ENCODE peak calls at places on chromosomes 1 and 21, in six cellular contexts. D is GM23338, N is endothelial cell of umbilical vein, W is AG04449, P is AG04450, X is HepG2. R is an unnamed sample.

GRCh38 chr1:167057297-167057688 is 32.9 kb downstream of the GPA33 start:
- DNase-seq in D (peak), N (no peak), W (no peak), P (no peak), X (peak), R (peak)

GRCh38 chr1:83901547-83902155 is 97.3 kb downstream of the TTLL7 start:
- DNase-seq in D (no peak), N (no peak), W (peak), P (peak), X (peak), R (no peak)

GRCh38 chr1:57966340-57966739 is 542.5 kb upstream of the DAB1 start:
- DNase-seq in D (peak), N (no peak), W (no peak), P (no peak), X (no peak), R (no peak)

GRCh38 chr1:58515794-58516401 is 30.6 kb downstream of the OMA1 start:
- DNase-seq in D (peak), N (peak), W (peak), P (peak), X (peak), R (peak)

GRCh38 chr1:245888809-245889208 is 618.3 kb downstream of the SMYD3 start:
- DNase-seq in D (peak), N (peak), W (no peak), P (no peak), X (peak), R (peak)

GRCh38 chr1:108829498-108829916 is 27.4 kb downstream of the AKNAD1 start:
- DNase-seq in D (no peak), N (peak), W (no peak), P (no peak), X (peak), R (no peak)

GRCh38 chr1:89836997-89837909 is 16.4 kb downstream of the LRRC8D start:
- DNase-seq in D (peak), N (no peak), W (no peak), P (no peak), X (peak), R (no peak)

GRCh38 chr1:65995928-65996327 is 203.2 kb downstream of the PDE4B start:
- DNase-seq in D (no peak), N (no peak), W (no peak), P (no peak), X (no peak), R (no peak)

GRCh38 chr1:166730299-166730888 is 108.9 kb upstream of the POGK start:
- DNase-seq in D (peak), N (no peak), W (no peak), P (no peak), X (no peak), R (no peak)

GRCh38 chr1:93692451-93692861 is 10.8 kb upstream of the BCAR3 start:
- DNase-seq in D (no peak), N (no peak), W (no peak), P (no peak), X (no peak), R (no peak)

GRCh38 chr1:174262747-174263241 is 103.5 kb downstream of the RABGAP1L start:
- DNase-seq in D (peak), N (peak), W (no peak), P (peak), X (peak), R (peak)

GRCh38 chr1:89855413-89856123 is 34.7 kb downstream of the LRRC8D start:
- DNase-seq in D (no peak), N (peak), W (no peak), P (no peak), X (no peak), R (no peak)

GRCh38 chr1:101175886-101176285 is 60.9 kb upstream of the S1PR1 start:
- DNase-seq in D (no peak), N (peak), W (no peak), P (no peak), X (no peak), R (no peak)

GRCh38 chr1:176220100-176220689 is 13.1 kb upstream of the COP1 start:
- DNase-seq in D (no peak), N (no peak), W (no peak), P (no peak), X (no peak), R (no peak)

GRCh38 chr1:165696625-165697100 is 1.7 kb downstream of the ALDH9A1 start:
- DNase-seq in D (no peak), N (peak), W (peak), P (peak), X (no peak), R (no peak)

GRCh38 chr1:184866991-184867788 is 107.1 kb downstream of the NIBAN1 start:
- DNase-seq in D (no peak), N (no peak), W (peak), P (peak), X (no peak), R (peak)

GRCh38 chr21:34235514-34235913 is 128.3 kb upstream of the KCNE2 start:
- DNase-seq in D (no peak), N (no peak), W (no peak), P (no peak), X (no peak), R (no peak)

GRCh38 chr21:31220567-31220966 is 123.5 kb downstream of the TIAM1 start:
- DNase-seq in D (no peak), N (no peak), W (no peak), P (no peak), X (peak), R (no peak)

GRCh38 chr21:42850866-42851391 is 28.4 kb downstream of the WDR4 start:
- DNase-seq in D (peak), N (no peak), W (no peak), P (no peak), X (no peak), R (peak)

GRCh38 chr1:27503961-27504587 is 14.1 kb upstream of the WASF2 start:
- DNase-seq in D (no peak), N (peak), W (no peak), P (no peak), X (no peak), R (no peak)

GRCh38 chr1:159921700-159922498 is 3.4 kb downstream of the TAGLN2 start:
- DNase-seq in D (no peak), N (peak), W (no peak), P (no peak), X (no peak), R (peak)

DNA sequence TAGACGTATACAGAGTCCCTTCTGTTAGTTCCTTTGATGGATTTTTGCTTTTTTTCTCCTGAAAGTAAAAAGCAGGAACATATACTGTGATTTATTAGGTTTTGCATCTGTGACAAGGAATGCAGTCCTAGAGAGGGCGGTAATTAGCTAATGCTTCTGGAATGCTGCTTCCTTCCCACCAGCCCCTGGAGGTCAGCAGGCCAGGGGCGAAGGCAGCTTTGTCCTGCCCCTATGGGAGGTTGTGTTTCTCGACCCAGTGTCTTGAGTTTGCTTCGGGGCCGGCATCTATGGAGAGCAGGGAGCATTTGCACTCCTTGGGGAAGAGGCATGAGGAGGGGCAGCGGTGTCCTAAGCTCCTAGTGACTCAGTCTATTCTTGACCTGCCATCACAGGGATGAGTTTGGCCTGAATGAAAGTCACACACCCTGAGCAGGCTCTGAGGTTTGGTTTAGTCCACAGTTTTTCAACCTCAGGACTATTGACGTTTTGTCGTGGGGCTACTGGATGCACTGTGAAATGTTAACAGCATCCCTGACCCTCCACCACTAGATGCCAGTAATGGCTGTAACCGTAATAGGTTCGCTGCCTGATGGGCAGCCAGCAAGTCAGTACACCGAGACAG is 85.0 kb upstream of the KCNJ15 start:
- DNase-seq in D (peak), N (peak), W (no peak), P (peak), X (no peak), R (no peak)
- TF ChIP-seq CTCF in D (peak), N (peak), W (no peak), P (peak), X (no peak), R (no peak)

DNA sequence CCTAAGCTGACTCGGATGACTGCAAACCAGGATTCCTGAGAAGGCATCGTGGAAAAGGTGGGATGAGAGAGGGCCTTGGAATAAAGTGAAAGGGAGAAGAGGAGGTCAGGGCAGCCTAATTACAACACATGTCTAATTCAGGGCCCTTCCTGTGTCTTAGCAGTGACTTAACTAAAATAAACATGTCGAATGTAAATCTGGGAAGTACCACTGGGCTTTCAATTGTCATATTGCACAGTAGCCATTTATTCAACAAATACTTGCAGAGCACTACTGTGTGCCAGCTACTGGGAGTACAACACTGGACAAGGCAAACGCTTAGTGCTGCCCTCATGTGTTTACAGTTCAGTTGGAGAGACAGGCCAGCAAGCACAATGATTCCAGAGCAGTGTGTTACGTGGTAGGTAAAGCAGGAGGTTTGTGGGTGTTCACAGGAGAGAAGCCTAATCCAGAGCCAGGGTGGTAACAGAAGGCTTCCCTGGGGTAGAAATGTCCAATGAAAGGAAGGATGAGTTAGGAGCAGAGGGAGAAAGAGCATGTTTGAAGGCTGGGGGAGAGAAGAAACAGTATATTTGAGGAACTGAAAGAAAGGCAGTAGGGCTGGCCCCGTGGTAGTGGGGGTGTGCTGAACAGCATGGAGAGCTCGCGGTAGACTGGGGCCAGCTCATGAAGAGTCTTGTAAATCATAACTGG is 38.0 kb upstream of the RASAL2 start:
- DNase-seq in D (no peak), N (no peak), W (no peak), P (no peak), X (peak), R (no peak)
- TF ChIP-seq CTCF in D (peak), N (no peak), W (no peak), P (no peak), X (peak), R (no peak)

GRCh38 chr1:85494957-85495266 is 30.0 kb upstream of the DDAH1 start:
- DNase-seq in D (peak), N (no peak), W (no peak), P (no peak), X (peak), R (no peak)
- TF ChIP-seq CTCF in D (peak), N (no peak), W (peak), P (peak), X (peak), R (no peak)

GRCh38 chr1:148389027-148389339 is 94.1 kb downstream of the PPIAL4G start:
- DNase-seq in D (no peak), N (no peak), W (no peak), P (no peak), X (no peak), R (no peak)

GRCh38 chr1:148385371-148386030 is 97.6 kb downstream of the PPIAL4G start:
- DNase-seq in D (no peak), N (no peak), W (no peak), P (no peak), X (no peak), R (no peak)

GRCh38 chr1:148386617-148387016 is 96.5 kb downstream of the PPIAL4G start:
- DNase-seq in D (no peak), N (no peak), W (no peak), P (no peak), X (no peak), R (no peak)

GRCh38 chr1:148383966-148384365 is 99.1 kb downstream of the PPIAL4G start:
- DNase-seq in D (peak), N (no peak), W (no peak), P (no peak), X (no peak), R (no peak)

DNA sequence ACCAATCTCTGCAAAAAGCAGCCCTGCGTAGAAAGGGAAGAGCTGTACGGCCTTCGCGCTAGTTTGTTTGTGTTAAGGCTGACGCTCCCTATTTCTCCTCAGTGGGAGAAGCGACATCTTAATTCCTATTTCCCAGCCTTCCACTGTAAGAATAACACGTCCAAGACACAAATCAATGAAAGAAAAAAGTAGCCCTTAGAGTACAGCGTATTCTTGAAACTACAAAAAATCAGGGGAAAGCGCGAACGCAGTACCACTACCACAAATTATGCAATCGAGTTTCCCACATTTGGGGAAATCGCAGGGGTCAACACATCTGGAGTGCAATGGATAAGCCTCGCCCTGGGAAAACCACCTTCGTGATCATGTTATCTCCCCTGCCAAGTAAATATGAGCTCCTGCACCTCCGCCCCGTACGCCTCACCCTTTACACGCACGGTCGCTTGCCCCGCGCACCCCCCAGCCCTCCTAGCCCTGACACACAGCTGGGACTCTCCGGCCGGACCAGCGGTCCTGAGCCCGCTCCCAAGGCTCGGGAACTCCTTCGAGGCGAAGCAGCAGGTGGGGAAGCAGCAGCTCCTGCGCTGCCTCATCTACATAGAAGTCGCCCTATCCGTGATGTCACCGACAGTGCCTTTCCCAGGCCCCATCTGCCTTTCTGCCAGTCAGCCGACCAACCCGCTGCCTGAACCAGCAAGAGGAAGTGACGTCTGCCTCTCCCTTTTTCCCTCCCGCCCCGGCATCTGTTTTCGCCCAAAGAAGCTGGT is 94.7 kb downstream of the PPIAL4G start:
- DNase-seq in D (peak), N (peak), W (peak), P (peak), X (peak), R (peak)
- TF ChIP-seq CTCF in D (no peak), N (no peak), W (no peak), P (no peak), X (no peak), R (no peak)

GRCh38 chr1:156874572-156874971 is 13.9 kb downstream of the NTRK1 start:
- DNase-seq in D (no peak), N (no peak), W (no peak), P (no peak), X (no peak), R (no peak)

GRCh38 chr1:156874142-156874541 is 13.5 kb downstream of the NTRK1 start:
- DNase-seq in D (no peak), N (no peak), W (no peak), P (no peak), X (no peak), R (no peak)

GRCh38 chr1:156877433-156877832 is 16.1 kb upstream of the PEAR1 start:
- DNase-seq in D (no peak), N (no peak), W (no peak), P (no peak), X (no peak), R (no peak)

GRCh38 chr1:156875067-156875615 is 14.5 kb downstream of the NTRK1 start:
- DNase-seq in D (no peak), N (no peak), W (no peak), P (no peak), X (no peak), R (no peak)

GRCh38 chr1:156876281-156876680 is 15.6 kb downstream of the NTRK1 start:
- DNase-seq in D (peak), N (no peak), W (no peak), P (no peak), X (no peak), R (no peak)
- TF ChIP-seq CTCF in D (peak), N (no peak), W (peak), P (peak), X (no peak), R (no peak)

DNA sequence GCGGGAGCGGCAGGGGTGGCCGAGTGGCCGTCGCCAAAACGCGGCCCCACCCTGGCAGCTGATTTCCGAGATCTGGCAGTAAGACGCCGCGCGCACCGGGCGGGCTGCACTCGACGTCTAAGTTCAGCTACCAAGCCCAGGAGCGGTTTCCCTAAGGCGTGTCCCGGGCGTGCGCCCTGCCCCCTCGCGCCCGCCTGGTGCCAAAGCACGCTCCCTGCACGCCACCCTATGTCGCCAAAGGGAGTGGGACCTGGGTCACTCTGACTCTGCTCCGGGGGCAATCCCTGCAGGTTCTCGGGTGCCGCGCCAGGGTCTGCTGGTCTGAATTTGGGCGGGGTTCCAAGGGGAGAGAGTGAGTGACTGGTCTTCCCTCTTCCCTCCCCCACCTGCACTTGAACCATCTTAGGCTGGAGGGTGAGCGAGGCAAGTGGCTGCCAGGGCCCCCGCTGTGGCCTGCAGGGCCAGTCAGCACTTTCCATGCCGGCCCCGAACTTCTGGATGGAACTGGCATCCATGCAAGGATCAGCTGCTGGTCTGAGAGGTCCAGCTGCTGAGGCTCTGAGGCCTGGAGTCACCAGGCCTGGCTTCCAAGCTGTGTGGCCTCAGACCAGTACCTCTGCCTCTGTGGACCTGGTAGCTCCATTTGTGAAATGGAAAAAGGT is at the start of gene LRRC38:
- DNase-seq in D (peak), N (no peak), W (no peak), P (no peak), X (no peak), R (peak)
- TF ChIP-seq CTCF in D (peak), N (no peak), W (no peak), P (no peak), X (no peak), R (peak)